ENCODE peak calls at places on chromosome 21, in eight cellular contexts. V, L, Q, B, H, U, T and C are unnamed samples.

GRCh38 chr21:46253610-46254124 is 25.1 kb upstream of the LSS start:
- DNase-seq in L (no peak), U (no peak), T (no peak), H (no peak), Q (no peak), B (no peak), V (no peak), C (peak; percentile 70)

GRCh38 chr21:45570826-45571601 is 28.8 kb upstream of the SLC19A1 start:
- DNase-seq in U (no peak), Q (peak; percentile 70), T (no peak), H (peak; percentile 16), V (no peak), B (no peak), L (no peak), C (no peak)

GRCh38 chr21:45852886-45853400 is 128.6 kb upstream of the COL6A1 start:
- DNase-seq in U (no peak), V (peak; percentile 36), L (no peak), H (no peak), B (no peak), T (no peak), Q (no peak), C (no peak)

GRCh38 chr21:10273196-10273595 is 248.2 kb upstream of the TPTE start:
- DNase-seq in Q (no peak), L (no peak), T (no peak), H (no peak), U (no peak), B (no peak), V (no peak), C (no peak)

GRCh38 chr21:29939859-29940245 is at the start of gene GRIK1:
- DNase-seq in V (no peak), H (no peak), U (no peak), L (no peak), B (peak; percentile 37), T (no peak), Q (no peak), C (no peak)

GRCh38 chr21:31589820-31590219 is 69.7 kb upstream of the SOD1 start:
- DNase-seq in L (no peak), Q (no peak), B (no peak), T (no peak), V (no peak), H (no peak), U (no peak), C (no peak)

GRCh38 chr21:29163381-29164115 is 33.1 kb downstream of the MAP3K7CL start:
- DNase-seq in T (no peak), B (no peak), Q (no peak), U (no peak), L (no peak), H (peak; percentile 50), V (no peak), C (no peak)

GRCh38 chr21:30620080-30620479 is 347 bp upstream of the KRTAP20-4 start:
- DNase-seq in B (no peak), L (no peak), Q (no peak), V (no peak), U (no peak), T (no peak), H (no peak), C (no peak)

GRCh38 chr21:44793269-44794030 is 8.2 kb downstream of the UBE2G2 start:
- DNase-seq in T (no peak), Q (peak; percentile 39), B (peak; percentile 59), H (peak; percentile 71), L (peak; percentile 41), U (peak; percentile 77), V (no peak), C (peak; percentile 60)

GRCh38 chr21:36845070-36845469 is 121.4 kb downstream of the HLCS start:
- DNase-seq in V (no peak), B (no peak), H (no peak), Q (no peak), T (no peak), U (no peak), L (no peak), C (no peak)

GRCh38 chr21:30463713-30464112 is 16.5 kb downstream of the KRTAP19-1 start:
- DNase-seq in L (no peak), H (no peak), B (no peak), T (no peak), Q (no peak), U (peak; percentile 41), V (no peak), C (no peak)

GRCh38 chr21:36584980-36585940 is 105.3 kb upstream of the CLDN14 start:
- DNase-seq in V (no peak), U (peak; percentile 48), Q (no peak), L (no peak), T (no peak), B (no peak), H (no peak), C (no peak)

GRCh38 chr21:33642896-33643657 is 776 bp downstream of the ITSN1 start:
- DNase-seq in Q (no peak), T (no peak), V (peak; percentile 53), U (peak; percentile 58), B (no peak), H (peak; percentile 60), L (peak; percentile 25), C (no peak)

GRCh38 chr21:44298301-44298700 is 1.6 kb upstream of the PFKL start:
- DNase-seq in L (no peak), Q (no peak), V (no peak), B (no peak), U (peak; percentile 69), T (no peak), H (no peak), C (peak; percentile 47)

GRCh38 chr21:29056538-29057050 is 16.9 kb downstream of the CCT8 start:
- DNase-seq in H (no peak), L (no peak), V (no peak), Q (no peak), U (no peak), T (no peak), B (no peak), C (no peak)

GRCh38 chr21:46064870-46065214 is 33.1 kb upstream of the COL6A2 start:
- DNase-seq in Q (no peak), B (no peak), U (no peak), V (peak; percentile 17), H (peak; percentile 32), T (peak; percentile 57), L (no peak), C (no peak)

GRCh38 chr21:45403825-45404725 is 890 bp upstream of the COL18A1 start:
- DNase-seq in Q (no peak), U (no peak), V (no peak), L (no peak), T (peak; percentile 81), H (peak; percentile 47), B (no peak), C (no peak)

GRCh38 chr21:35476616-35477395 is 427.7 kb upstream of the RUNX1 start:
- DNase-seq in Q (peak; percentile 62), B (no peak), V (no peak), H (no peak), T (no peak), L (no peak), U (no peak), C (no peak)
- H3K27ac ChIP-seq in Q (peak overlapping the region; percentile 90), B (no peak overlapping the region), V (no peak overlapping the region), H (no peak overlapping the region), T (no peak overlapping the region), L (peak overlapping the region; percentile 44), U (no peak overlapping the region), C (no peak overlapping the region)

GRCh38 chr21:38994014-38994413 is 188.3 kb downstream of the ETS2 start:
- DNase-seq in U (no peak), B (no peak), H (no peak), L (no peak), V (no peak), Q (no peak), T (no peak), C (no peak)
- H3K27ac ChIP-seq in U (no peak overlapping the region), B (no peak overlapping the region), H (peak overlapping the region; percentile 64), L (no peak overlapping the region), V (no peak overlapping the region), Q (peak overlapping the region; percentile 20), T (peak overlapping the region; percentile 50), C (no peak overlapping the region)

GRCh38 chr21:23955130-23955873 is 1652.0 kb downstream of the MRPL39 start:
- DNase-seq in H (no peak), B (no peak), V (no peak), T (no peak), Q (no peak), L (no peak), U (peak; percentile 36), C (no peak)

GRCh38 chr21:23950344-23950743 is 1656.9 kb downstream of the MRPL39 start:
- DNase-seq in Q (no peak), B (no peak), V (no peak), T (no peak), U (no peak), H (no peak), L (no peak), C (no peak)

GRCh38 chr21:23952269-23952668 is 1655.0 kb downstream of the MRPL39 start:
- DNase-seq in L (no peak), U (peak; percentile 56), B (no peak), T (no peak), H (no peak), V (no peak), Q (no peak), C (no peak)

GRCh38 chr21:23949493-23949892 is 1657.8 kb downstream of the MRPL39 start:
- DNase-seq in L (no peak), U (no peak), Q (no peak), B (no peak), T (no peak), V (no peak), H (no peak), C (no peak)

GRCh38 chr21:23951251-23951650 is 1656.0 kb downstream of the MRPL39 start:
- DNase-seq in B (no peak), H (no peak), V (no peak), Q (peak; percentile 3), T (no peak), L (no peak), U (no peak), C (no peak)
- H3K27ac ChIP-seq in B (no peak overlapping the region), H (no peak overlapping the region), V (no peak overlapping the region), Q (no peak overlapping the region), T (no peak overlapping the region), L (no peak overlapping the region), U (no peak overlapping the region), C (no peak overlapping the region)

GRCh38 chr21:17560377-17560776 is 47.5 kb downstream of the CXADR start:
- DNase-seq in L (no peak), U (no peak), V (no peak), Q (no peak), T (no peak), B (no peak), H (no peak), C (no peak)
- H3K27ac ChIP-seq in L (no peak overlapping the region), U (no peak overlapping the region), V (no peak overlapping the region), Q (no peak overlapping the region), T (no peak overlapping the region), B (no peak overlapping the region), H (no peak overlapping the region), C (no peak overlapping the region)

GRCh38 chr21:42390696-42391095 is 5.2 kb downstream of the TMPRSS3 start:
- DNase-seq in Q (no peak), B (no peak), L (no peak), T (no peak), V (no peak), H (no peak), U (no peak), C (no peak)

GRCh38 chr21:42391297-42391696 is 4.6 kb downstream of the TMPRSS3 start:
- DNase-seq in T (no peak), Q (no peak), H (no peak), V (no peak), B (no peak), U (no peak), L (no peak), C (no peak)

GRCh38 chr21:42395302-42395701 is 550 bp downstream of the TMPRSS3 start:
- DNase-seq in V (no peak), Q (no peak), B (no peak), L (no peak), U (no peak), H (no peak), T (no peak), C (no peak)

GRCh38 chr21:42393443-42393950 is 2.4 kb downstream of the TMPRSS3 start:
- DNase-seq in V (no peak), T (no peak), B (no peak), H (no peak), Q (no peak), L (no peak), U (no peak), C (no peak)

GRCh38 chr21:42392731-42393442 is 3.0 kb downstream of the TMPRSS3 start:
- DNase-seq in B (no peak), H (no peak), T (no peak), V (no peak), U (no peak), L (no peak), Q (peak; percentile 46), C (no peak)
- H3K27ac ChIP-seq in B (no peak overlapping the region), H (no peak overlapping the region), T (no peak overlapping the region), V (no peak overlapping the region), U (no peak overlapping the region), L (no peak overlapping the region), Q (no peak overlapping the region), C (no peak overlapping the region)